ENCODE peak calls at places on chromosomes 11 and 22, in four cellular contexts. U, H, Y and I are unnamed samples.

GRCh38 chr11:113372317-113372716 is 15.3 kb upstream of the ANKK1 start:
- ATAC-seq in Y (no peak), H (no peak), U (no peak), I (no peak)

GRCh38 chr11:18986744-18987143 is 47.5 kb upstream of the MRGPRX1 start:
- ATAC-seq in Y (no peak), H (no peak), U (no peak), I (peak)

GRCh38 chr11:79498681-79499080 is 57.9 kb upstream of the TENM4 start:
- ATAC-seq in H (no peak), Y (no peak), U (no peak), I (no peak)

GRCh38 chr11:1034001-1034400 is 2.5 kb downstream of the MUC6 start:
- ATAC-seq in U (no peak), H (no peak), Y (no peak), I (no peak)

GRCh38 chr11:70747285-70747684 is 349.0 kb downstream of the CTTN start:
- ATAC-seq in U (no peak), Y (no peak), H (no peak), I (no peak)

GRCh38 chr22:28903080-28903479 is 19.7 kb downstream of the ZNRF3 start:
- ATAC-seq in Y (no peak), U (no peak), H (no peak), I (no peak)

GRCh38 chr11:130455493-130456127 is 7.2 kb downstream of the ADAMTS15 start:
- ATAC-seq in U (no peak), Y (no peak), H (no peak), I (no peak)

GRCh38 chr11:6755303-6755952 is 16.3 kb downstream of the OR2AG2 start:
- ATAC-seq in U (peak), Y (peak), H (peak), I (no peak)

GRCh38 chr11:14423633-14424032 is 64.7 kb upstream of the RRAS2 start:
- ATAC-seq in H (no peak), U (no peak), Y (no peak), I (no peak)

GRCh38 chr11:111982532-111983186 is 42.5 kb upstream of the DLAT start:
- ATAC-seq in U (no peak), H (no peak), Y (no peak), I (no peak)

GRCh38 chr11:59289356-59289755 is 69.3 kb upstream of the OR5AN1 start:
- ATAC-seq in Y (no peak), U (no peak), H (no peak), I (peak)

GRCh38 chr11:12411806-12412727 is 34.7 kb downstream of the PARVA start:
- ATAC-seq in U (peak), Y (peak), H (peak), I (no peak)

GRCh38 chr11:114072978-114073377 is 13.5 kb downstream of the ZBTB16 start:
- ATAC-seq in Y (no peak), H (no peak), U (no peak), I (no peak)

GRCh38 chr11:78715639-78716311 is 141.1 kb upstream of the NARS2 start:
- ATAC-seq in U (peak), Y (no peak), H (no peak), I (no peak)

GRCh38 chr11:61739966-61740365 is 12.5 kb upstream of the MYRF start:
- ATAC-seq in H (no peak), Y (no peak), U (no peak), I (no peak)

GRCh38 chr11:89477175-89477574 is 14.0 kb downstream of the NOX4 start:
- ATAC-seq in Y (no peak), U (no peak), H (no peak), I (no peak)

GRCh38 chr11:113023228-113023627 is 62.0 kb downstream of the NCAM1 start:
- ATAC-seq in H (no peak), U (no peak), Y (no peak), I (no peak)

GRCh38 chr11:9820260-9820659 is 156.4 kb downstream of the SWAP70 start:
- ATAC-seq in H (no peak), U (no peak), Y (no peak), I (no peak)

GRCh38 chr11:83706581-83706980 is 420.4 kb upstream of the CCDC90B start:
- ATAC-seq in U (no peak), H (no peak), Y (no peak), I (no peak)

GRCh38 chr11:28674432-28675076 is 566.4 kb downstream of the METTL15 start:
- ATAC-seq in U (no peak), Y (no peak), H (no peak), I (no peak)